ENCODE peak calls at places on chromosomes 13 and 19, in seven cellular contexts. I is GM18507; J is glutamatergic neuron; K is anterior cingulate cortex; W is stimulated activated CD4-positive, alpha-beta T cell treated with anti-CD3 and anti-CD28 coated beads, Interleukin-4, amount 100 ng/mL, for 24 hours; C is NCI-H748 treated with DMSO at 0.1 percent for 48 hours; N is dermis blood vessel endothelial cell. P is an unnamed sample.

GRCh38 chr13:110137677-110138008 is 169.3 kb downstream of the COL4A1 start:
- DNase-seq in N (peak; percentile 74), C (peak; percentile 54), I (peak; percentile 28), K (no peak), J (no peak), W (peak; percentile 14), P (peak; percentile 65)

GRCh38 chr19:11142528-11143171 is 12.9 kb downstream of the SPC24 start:
- DNase-seq in I (no peak), K (peak; percentile 46), J (no peak), C (no peak), N (peak; percentile 97), W (no peak), P (no peak)

GRCh38 chr19:3403489-3404323 is 37.3 kb downstream of the NFIC start:
- DNase-seq in N (peak; percentile 91), W (no peak), K (peak; percentile 92), I (no peak), C (no peak), J (no peak), P (no peak)

GRCh38 chr13:44116562-44117315 is 237.0 kb downstream of the LACC1 start:
- DNase-seq in J (no peak), I (no peak), C (no peak), N (peak; percentile 21), W (no peak), K (no peak), P (peak; percentile 40)

GRCh38 chr13:28129911-28130693 is 8.2 kb upstream of the PAN3 start:
- DNase-seq in W (no peak), N (no peak), J (no peak), C (no peak), I (no peak), K (no peak), P (no peak)

GRCh38 chr19:16088985-16089846 is 12.9 kb downstream of the TPM4 start:
- DNase-seq in W (no peak), I (no peak), C (no peak), J (no peak), K (no peak), N (no peak), P (no peak)

GRCh38 chr13:105918842-105919741 is 616.4 kb downstream of the EFNB2 start:
- DNase-seq in N (peak; percentile 42), W (no peak), J (peak; percentile 52), C (no peak), K (no peak), I (no peak), P (no peak)

GRCh38 chr19:53086949-53087348 is 16.3 kb downstream of the ZNF160 start:
- DNase-seq in K (peak; percentile 6), J (no peak), N (peak; percentile 99), W (no peak), C (no peak), I (no peak), P (no peak)

GRCh38 chr19:6268382-6268771 is 11.4 kb downstream of the MLLT1 start:
- DNase-seq in K (no peak), W (no peak), C (no peak), N (no peak), J (no peak), I (no peak), P (no peak)

GRCh38 chr13:94325660-94326059 is 153.8 kb downstream of the DCT start:
- DNase-seq in C (no peak), K (no peak), N (no peak), W (no peak), I (no peak), J (no peak), P (no peak)

GRCh38 chr19:48633148-48634035 is 3.8 kb downstream of the DBP start:
- DNase-seq in K (no peak), I (no peak), W (no peak), C (no peak), J (no peak), N (no peak), P (peak; percentile 84)

GRCh38 chr19:8615813-8616596 is 5.5 kb upstream of the ADAMTS10 start:
- DNase-seq in W (peak; percentile 57), I (no peak), K (no peak), N (peak; percentile 72), C (no peak), J (peak; percentile 84), P (peak; percentile 47)

GRCh38 chr13:112696001-112696868 is 6.4 kb downstream of the ATP11A start:
- DNase-seq in C (no peak), K (no peak), W (no peak), N (no peak), I (no peak), J (no peak), P (no peak)

GRCh38 chr19:8481191-8481590 is 21.2 kb downstream of the PRAM1 start:
- DNase-seq in C (no peak), N (no peak), K (no peak), J (no peak), W (no peak), I (no peak), P (no peak)

GRCh38 chr19:17806945-17807344 is 12.0 kb downstream of the B3GNT3 start:
- DNase-seq in N (no peak), W (no peak), K (no peak), I (no peak), J (no peak), C (no peak), P (no peak)

GRCh38 chr13:51064753-51065152 is 46.3 kb downstream of the C13orf42 start:
- DNase-seq in J (no peak), K (no peak), N (no peak), C (no peak), I (no peak), W (no peak), P (no peak)

GRCh38 chr19:58227964-58228583 is 640 bp upstream of the ZNF544 start:
- DNase-seq in N (no peak), I (no peak), W (no peak), K (no peak), C (peak; percentile 50), J (no peak), P (peak; percentile 73)

GRCh38 chr19:18541992-18542935 is 1.1 kb downstream of the FKBP8 start:
- DNase-seq in I (no peak), C (no peak), K (no peak), J (peak; percentile 50), N (no peak), W (no peak), P (peak; percentile 57)

GRCh38 chr13:33999830-34000605 is 182.1 kb downstream of the RFC3 start:
- DNase-seq in J (no peak), K (no peak), N (no peak), I (no peak), W (no peak), C (peak; percentile 77), P (no peak)

GRCh38 chr19:52535831-52536800 is 8.6 kb downstream of the ZNF808 start:
- DNase-seq in C (peak; percentile 48), N (peak; percentile 78), I (peak; percentile 30), J (peak; percentile 97), K (peak; percentile 31), W (peak; percentile 91), P (peak; percentile 90)

GRCh38 chr19:55552620-55553019 is 7.3 kb upstream of the SBK3 start:
- DNase-seq in C (no peak), J (no peak), W (no peak), I (no peak), K (no peak), N (no peak), P (no peak)